ENCODE peak calls at places on chromosomes 11 and 22, in ten cellular contexts. One of them, this sample, is unnamed.

GRCh38 chr11:102223859-102224258 is 93.4 kb upstream of the BIRC3 start:
- DNase-seq in stomach: no peak
- DNase-seq in uterus: no peak
- DNase-seq in right lobe of liver: no peak
- DNase-seq in Panc1: no peak
- DNase-seq in Peyer's patch: no peak
- DNase-seq in endodermal cell: no peak
- DNase-seq in upper lobe of right lung: no peak
- DNase-seq in neuronal stem cell: no peak
- DNase-seq in ovary: no peak
- DNase-seq in this sample: no peak

GRCh38 chr22:41658869-41659268 is 29.8 kb downstream of the SNU13 start:
- DNase-seq in neuronal stem cell: no peak
- DNase-seq in stomach: no peak
- DNase-seq in Peyer's patch: no peak
- DNase-seq in ovary: no peak
- DNase-seq in upper lobe of right lung: no peak
- DNase-seq in Panc1: no peak
- DNase-seq in uterus: no peak
- DNase-seq in endodermal cell: no peak
- DNase-seq in right lobe of liver: no peak
- DNase-seq in this sample: no peak

GRCh38 chr22:35560366-35560765 is 19.7 kb downstream of the RASD2 start:
- DNase-seq in Peyer's patch: no peak
- DNase-seq in right lobe of liver: no peak
- DNase-seq in upper lobe of right lung: no peak
- DNase-seq in stomach: no peak
- DNase-seq in ovary: no peak
- DNase-seq in Panc1: no peak
- DNase-seq in uterus: no peak
- DNase-seq in neuronal stem cell: no peak
- DNase-seq in endodermal cell: no peak
- DNase-seq in this sample: no peak

GRCh38 chr11:17803751-17804334 is 69.3 kb downstream of the KCNC1 start:
- DNase-seq in endodermal cell: no peak
- DNase-seq in neuronal stem cell: no peak
- DNase-seq in upper lobe of right lung: no peak
- DNase-seq in right lobe of liver: no peak
- DNase-seq in Peyer's patch: no peak
- DNase-seq in ovary: no peak
- DNase-seq in uterus: no peak
- DNase-seq in Panc1: no peak
- DNase-seq in stomach: no peak
- DNase-seq in this sample: no peak

GRCh38 chr22:22201185-22201924 is 43.2 kb upstream of the VPREB1 start:
- DNase-seq in endodermal cell: peak
- DNase-seq in upper lobe of right lung: peak
- DNase-seq in uterus: no peak
- DNase-seq in stomach: peak
- DNase-seq in right lobe of liver: no peak
- DNase-seq in Panc1: no peak
- DNase-seq in ovary: no peak
- DNase-seq in neuronal stem cell: peak
- DNase-seq in Peyer's patch: peak
- DNase-seq in this sample: no peak

GRCh38 chr11:34525098-34525497 is 11.5 kb upstream of the ELF5 start:
- DNase-seq in Peyer's patch: no peak
- DNase-seq in ovary: no peak
- DNase-seq in uterus: no peak
- DNase-seq in Panc1: no peak
- DNase-seq in right lobe of liver: no peak
- DNase-seq in upper lobe of right lung: no peak
- DNase-seq in neuronal stem cell: no peak
- DNase-seq in stomach: no peak
- DNase-seq in endodermal cell: no peak
- DNase-seq in this sample: no peak

GRCh38 chr11:95682552-95682951 is 107.0 kb downstream of the FAM76B start:
- DNase-seq in endodermal cell: no peak
- DNase-seq in neuronal stem cell: no peak
- DNase-seq in Peyer's patch: no peak
- DNase-seq in ovary: no peak
- DNase-seq in upper lobe of right lung: no peak
- DNase-seq in stomach: no peak
- DNase-seq in uterus: peak
- DNase-seq in right lobe of liver: no peak
- DNase-seq in Panc1: no peak
- DNase-seq in this sample: no peak

GRCh38 chr11:68373189-68373809 is 60.9 kb downstream of the LRP5 start:
- DNase-seq in Peyer's patch: no peak
- DNase-seq in ovary: peak
- DNase-seq in upper lobe of right lung: no peak
- DNase-seq in stomach: no peak
- DNase-seq in endodermal cell: no peak
- DNase-seq in neuronal stem cell: no peak
- DNase-seq in Panc1: no peak
- DNase-seq in right lobe of liver: no peak
- DNase-seq in uterus: peak
- DNase-seq in this sample: no peak

GRCh38 chr11:102986815-102987214 is 31.3 kb upstream of the MMP13 start:
- DNase-seq in Panc1: no peak
- DNase-seq in neuronal stem cell: no peak
- DNase-seq in upper lobe of right lung: no peak
- DNase-seq in uterus: no peak
- DNase-seq in endodermal cell: no peak
- DNase-seq in right lobe of liver: no peak
- DNase-seq in Peyer's patch: no peak
- DNase-seq in ovary: no peak
- DNase-seq in stomach: no peak
- DNase-seq in this sample: no peak

GRCh38 chr11:14414470-14415461 is 55.8 kb upstream of the RRAS2 start:
- DNase-seq in neuronal stem cell: no peak
- DNase-seq in Panc1: no peak
- DNase-seq in uterus: no peak
- DNase-seq in upper lobe of right lung: no peak
- DNase-seq in right lobe of liver: no peak
- DNase-seq in ovary: no peak
- DNase-seq in endodermal cell: peak
- DNase-seq in stomach: no peak
- DNase-seq in Peyer's patch: no peak
- DNase-seq in this sample: no peak

GRCh38 chr22:36860821-36861659 is at the start of gene NCF4:
- DNase-seq in Peyer's patch: peak
- DNase-seq in neuronal stem cell: no peak
- DNase-seq in ovary: no peak
- DNase-seq in endodermal cell: no peak
- DNase-seq in Panc1: no peak
- DNase-seq in stomach: peak
- DNase-seq in upper lobe of right lung: peak
- DNase-seq in right lobe of liver: peak
- DNase-seq in uterus: no peak
- DNase-seq in this sample: no peak

GRCh38 chr11:134069426-134069921 is 602 bp downstream of the JAM3 start:
- DNase-seq in upper lobe of right lung: no peak
- DNase-seq in ovary: peak
- DNase-seq in neuronal stem cell: no peak
- DNase-seq in Peyer's patch: no peak
- DNase-seq in endodermal cell: peak
- DNase-seq in right lobe of liver: no peak
- DNase-seq in uterus: peak
- DNase-seq in stomach: no peak
- DNase-seq in Panc1: no peak
- DNase-seq in this sample: no peak

GRCh38 chr22:42326786-42327185 is 56.3 kb upstream of the TCF20 start:
- DNase-seq in endodermal cell: no peak
- DNase-seq in Panc1: no peak
- DNase-seq in upper lobe of right lung: no peak
- DNase-seq in uterus: no peak
- DNase-seq in neuronal stem cell: no peak
- DNase-seq in Peyer's patch: no peak
- DNase-seq in right lobe of liver: no peak
- DNase-seq in stomach: no peak
- DNase-seq in ovary: no peak
- DNase-seq in this sample: no peak

GRCh38 chr11:108787105-108787504 is 122.2 kb downstream of the DDX10 start:
- DNase-seq in ovary: no peak
- DNase-seq in uterus: no peak
- DNase-seq in endodermal cell: no peak
- DNase-seq in upper lobe of right lung: no peak
- DNase-seq in right lobe of liver: no peak
- DNase-seq in Peyer's patch: no peak
- DNase-seq in neuronal stem cell: no peak
- DNase-seq in Panc1: no peak
- DNase-seq in stomach: no peak
- DNase-seq in this sample: no peak

GRCh38 chr11:59201376-59201775 is 11.4 kb downstream of the MPEG1 start:
- DNase-seq in Peyer's patch: no peak
- DNase-seq in Panc1: no peak
- DNase-seq in uterus: no peak
- DNase-seq in upper lobe of right lung: no peak
- DNase-seq in neuronal stem cell: no peak
- DNase-seq in ovary: no peak
- DNase-seq in right lobe of liver: no peak
- DNase-seq in stomach: no peak
- DNase-seq in endodermal cell: peak
- DNase-seq in this sample: no peak

DNA sequence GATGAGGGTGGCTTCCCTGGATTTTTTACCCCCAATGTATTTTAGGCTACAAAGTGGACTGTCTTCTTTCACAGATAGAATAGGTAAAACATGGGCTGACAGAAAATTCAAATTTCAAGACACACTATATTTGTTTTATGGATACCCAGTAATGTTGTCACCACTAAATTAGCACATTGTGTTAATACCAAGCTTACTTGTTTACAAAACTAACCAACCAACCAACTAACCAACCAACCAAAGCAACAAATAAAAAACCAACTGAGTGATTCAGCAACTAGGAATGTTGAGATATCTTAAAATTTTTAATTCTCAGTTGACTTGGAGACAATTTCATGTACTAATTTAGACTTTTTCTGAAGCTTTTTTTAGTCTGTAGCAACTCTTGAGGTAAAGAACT is 69.3 kb upstream of the CTSC start:
- DNase-seq in neuronal stem cell: no peak
- DNase-seq in ovary: no peak
- DNase-seq in uterus: no peak
- DNase-seq in stomach: no peak
- DNase-seq in upper lobe of right lung: no peak
- DNase-seq in Peyer's patch: no peak
- DNase-seq in endodermal cell: no peak
- DNase-seq in Panc1: no peak
- DNase-seq in right lobe of liver: no peak
- DNase-seq in this sample: no peak
- H3K27ac ChIP-seq in neuronal stem cell: no peak
- H3K27ac ChIP-seq in ovary: no peak
- H3K27ac ChIP-seq in uterus: no peak
- H3K27ac ChIP-seq in stomach: no peak
- H3K27ac ChIP-seq in upper lobe of right lung: no peak
- H3K27ac ChIP-seq in Peyer's patch: no peak
- H3K27ac ChIP-seq in endodermal cell: no peak
- H3K27ac ChIP-seq in Panc1: no peak
- H3K27ac ChIP-seq in right lobe of liver: no peak
- H3K27ac ChIP-seq in this sample: no peak

GRCh38 chr22:27991586-27992293 is 72.7 kb upstream of the PITPNB start:
- DNase-seq in upper lobe of right lung: no peak
- DNase-seq in Panc1: no peak
- DNase-seq in Peyer's patch: no peak
- DNase-seq in uterus: peak
- DNase-seq in ovary: peak
- DNase-seq in endodermal cell: peak
- DNase-seq in stomach: peak
- DNase-seq in right lobe of liver: no peak
- DNase-seq in neuronal stem cell: no peak
- DNase-seq in this sample: peak

GRCh38 chr22:27992294-27993165 is 73.5 kb upstream of the PITPNB start:
- DNase-seq in Peyer's patch: no peak
- DNase-seq in endodermal cell: peak
- DNase-seq in neuronal stem cell: no peak
- DNase-seq in Panc1: no peak
- DNase-seq in right lobe of liver: no peak
- DNase-seq in upper lobe of right lung: no peak
- DNase-seq in uterus: peak
- DNase-seq in ovary: peak
- DNase-seq in stomach: peak
- DNase-seq in this sample: peak

GRCh38 chr22:27993774-27994350 is 74.8 kb upstream of the PITPNB start:
- DNase-seq in stomach: no peak
- DNase-seq in neuronal stem cell: no peak
- DNase-seq in upper lobe of right lung: peak
- DNase-seq in endodermal cell: no peak
- DNase-seq in ovary: peak
- DNase-seq in uterus: peak
- DNase-seq in Peyer's patch: no peak
- DNase-seq in Panc1: no peak
- DNase-seq in right lobe of liver: peak
- DNase-seq in this sample: peak

GRCh38 chr22:27994481-27995331 is 75.7 kb upstream of the PITPNB start:
- DNase-seq in endodermal cell: no peak
- DNase-seq in Peyer's patch: no peak
- DNase-seq in Panc1: no peak
- DNase-seq in right lobe of liver: no peak
- DNase-seq in upper lobe of right lung: peak
- DNase-seq in stomach: no peak
- DNase-seq in ovary: peak
- DNase-seq in uterus: peak
- DNase-seq in neuronal stem cell: no peak
- DNase-seq in this sample: peak

GRCh38 chr22:27993201-27993635 is 74.2 kb upstream of the PITPNB start:
- DNase-seq in endodermal cell: peak
- DNase-seq in Panc1: no peak
- DNase-seq in Peyer's patch: no peak
- DNase-seq in ovary: peak
- DNase-seq in upper lobe of right lung: peak
- DNase-seq in right lobe of liver: no peak
- DNase-seq in uterus: peak
- DNase-seq in stomach: peak
- DNase-seq in neuronal stem cell: no peak
- DNase-seq in this sample: peak
- H3K4me3 ChIP-seq in endodermal cell: no peak
- H3K4me3 ChIP-seq in Panc1: no peak
- H3K4me3 ChIP-seq in Peyer's patch: no peak
- H3K4me3 ChIP-seq in ovary: no peak
- H3K4me3 ChIP-seq in upper lobe of right lung: no peak
- H3K4me3 ChIP-seq in right lobe of liver: no peak
- H3K4me3 ChIP-seq in uterus: no peak
- H3K4me3 ChIP-seq in stomach: no peak
- H3K4me3 ChIP-seq in neuronal stem cell: no peak
- H3K4me3 ChIP-seq in this sample: no peak

GRCh38 chr22:19040581-19041402 is 81.4 kb downstream of the DGCR2 start:
- DNase-seq in stomach: no peak
- DNase-seq in upper lobe of right lung: peak
- DNase-seq in Peyer's patch: no peak
- DNase-seq in Panc1: no peak
- DNase-seq in right lobe of liver: peak
- DNase-seq in uterus: no peak
- DNase-seq in neuronal stem cell: no peak
- DNase-seq in endodermal cell: peak
- DNase-seq in ovary: no peak
- DNase-seq in this sample: no peak
- H3K27ac ChIP-seq in stomach: no peak
- H3K27ac ChIP-seq in upper lobe of right lung: no peak
- H3K27ac ChIP-seq in Peyer's patch: no peak
- H3K27ac ChIP-seq in Panc1: no peak
- H3K27ac ChIP-seq in right lobe of liver: no peak
- H3K27ac ChIP-seq in uterus: no peak
- H3K27ac ChIP-seq in neuronal stem cell: no peak
- H3K27ac ChIP-seq in endodermal cell: no peak
- H3K27ac ChIP-seq in ovary: no peak
- H3K27ac ChIP-seq in this sample: no peak

GRCh38 chr11:31817621-31818493 is 6.7 kb upstream of the PAX6 start:
- DNase-seq in right lobe of liver: no peak
- DNase-seq in neuronal stem cell: peak
- DNase-seq in Peyer's patch: no peak
- DNase-seq in ovary: no peak
- DNase-seq in endodermal cell: peak
- DNase-seq in Panc1: no peak
- DNase-seq in uterus: no peak
- DNase-seq in upper lobe of right lung: no peak
- DNase-seq in stomach: no peak
- DNase-seq in this sample: no peak
- H3K4me3 ChIP-seq in right lobe of liver: no peak
- H3K4me3 ChIP-seq in neuronal stem cell: peak
- H3K4me3 ChIP-seq in Peyer's patch: peak
- H3K4me3 ChIP-seq in ovary: no peak
- H3K4me3 ChIP-seq in endodermal cell: peak
- H3K4me3 ChIP-seq in Panc1: no peak
- H3K4me3 ChIP-seq in uterus: no peak
- H3K4me3 ChIP-seq in upper lobe of right lung: no peak
- H3K4me3 ChIP-seq in stomach: peak
- H3K4me3 ChIP-seq in this sample: peak

This sample was measured in coronary artery.